ENCODE peak calls at places on chromosomes 13 and 19, in eight cellular contexts. One of them, this sample, is unnamed.

GRCh38 chr13:48586591-48587103 is 53.8 kb upstream of the RCBTB2 start:
- DNase-seq in HepG2: no peak
- DNase-seq in prostate gland: peak; percentile 49
- DNase-seq in tibial nerve: no peak
- DNase-seq in HCT116: no peak
- DNase-seq in IMR-90: peak; percentile 11
- DNase-seq in Peyer's patch: no peak
- DNase-seq in A549: no peak
- DNase-seq in this sample: peak; percentile 52

GRCh38 chr13:77810430-77810829 is 108.2 kb downstream of the EDNRB start:
- DNase-seq in HepG2: no peak
- DNase-seq in prostate gland: no peak
- DNase-seq in tibial nerve: no peak
- DNase-seq in HCT116: peak; percentile 4
- DNase-seq in IMR-90: peak; percentile 34
- DNase-seq in Peyer's patch: no peak
- DNase-seq in A549: peak; percentile 2
- DNase-seq in this sample: no peak

GRCh38 chr19:5789886-5790572 is 934 bp downstream of the DUS3L start:
- DNase-seq in HepG2: no peak
- DNase-seq in prostate gland: peak; percentile 26
- DNase-seq in tibial nerve: no peak
- DNase-seq in HCT116: no peak
- DNase-seq in IMR-90: no peak
- DNase-seq in Peyer's patch: no peak
- DNase-seq in A549: no peak
- DNase-seq in this sample: no peak

GRCh38 chr19:52542984-52543664 is 15.7 kb downstream of the ZNF808 start:
- DNase-seq in HepG2: no peak
- DNase-seq in prostate gland: no peak
- DNase-seq in tibial nerve: no peak
- DNase-seq in HCT116: no peak
- DNase-seq in IMR-90: peak; percentile 19
- DNase-seq in Peyer's patch: peak; percentile 48
- DNase-seq in A549: no peak
- DNase-seq in this sample: no peak

GRCh38 chr19:17841371-17841809 is 6.4 kb downstream of the JAK3 start:
- DNase-seq in HepG2: no peak
- DNase-seq in prostate gland: no peak
- DNase-seq in tibial nerve: no peak
- DNase-seq in HCT116: no peak
- DNase-seq in IMR-90: no peak
- DNase-seq in Peyer's patch: no peak
- DNase-seq in A549: peak; percentile 74
- DNase-seq in this sample: no peak

GRCh38 chr13:48403151-48403631 is 9.7 kb downstream of the LPAR6 start:
- DNase-seq in HepG2: no peak
- DNase-seq in prostate gland: no peak
- DNase-seq in tibial nerve: no peak
- DNase-seq in HCT116: no peak
- DNase-seq in IMR-90: peak; percentile 18
- DNase-seq in Peyer's patch: no peak
- DNase-seq in A549: no peak
- DNase-seq in this sample: no peak

GRCh38 chr13:54402495-54402894 is 1373.9 kb downstream of the OLFM4 start:
- DNase-seq in HepG2: no peak
- DNase-seq in prostate gland: no peak
- DNase-seq in tibial nerve: no peak
- DNase-seq in HCT116: no peak
- DNase-seq in IMR-90: no peak
- DNase-seq in Peyer's patch: no peak
- DNase-seq in A549: no peak
- DNase-seq in this sample: no peak

GRCh38 chr13:75319244-75319643 is 162.7 kb downstream of the TBC1D4 start:
- DNase-seq in HepG2: peak; percentile 16
- DNase-seq in prostate gland: no peak
- DNase-seq in tibial nerve: peak; percentile 23
- DNase-seq in HCT116: no peak
- DNase-seq in IMR-90: peak; percentile 63
- DNase-seq in Peyer's patch: no peak
- DNase-seq in A549: no peak
- DNase-seq in this sample: no peak

GRCh38 chr19:15508035-15508710 is at the start of gene CYP4F22:
- DNase-seq in HepG2: no peak
- DNase-seq in prostate gland: no peak
- DNase-seq in tibial nerve: no peak
- DNase-seq in HCT116: no peak
- DNase-seq in IMR-90: no peak
- DNase-seq in Peyer's patch: no peak
- DNase-seq in A549: no peak
- DNase-seq in this sample: no peak

GRCh38 chr19:41195675-41196497 is 2.9 kb downstream of the CYP2S1 start:
- DNase-seq in HepG2: no peak
- DNase-seq in prostate gland: no peak
- DNase-seq in tibial nerve: no peak
- DNase-seq in HCT116: no peak
- DNase-seq in IMR-90: peak; percentile 86
- DNase-seq in Peyer's patch: no peak
- DNase-seq in A549: no peak
- DNase-seq in this sample: no peak

GRCh38 chr19:15091918-15092753 is 10.1 kb downstream of the OR1I1 start:
- DNase-seq in HepG2: peak; percentile 66
- DNase-seq in prostate gland: peak; percentile 59
- DNase-seq in tibial nerve: peak; percentile 85
- DNase-seq in HCT116: peak; percentile 66
- DNase-seq in IMR-90: peak; percentile 71
- DNase-seq in Peyer's patch: peak; percentile 65
- DNase-seq in A549: no peak
- DNase-seq in this sample: peak; percentile 66

GRCh38 chr19:51398096-51398704 is 7.8 kb upstream of the C19orf84 start:
- DNase-seq in HepG2: peak; percentile 40
- DNase-seq in prostate gland: no peak
- DNase-seq in tibial nerve: no peak
- DNase-seq in HCT116: no peak
- DNase-seq in IMR-90: peak; percentile 18
- DNase-seq in Peyer's patch: no peak
- DNase-seq in A549: peak; percentile 50
- DNase-seq in this sample: no peak

GRCh38 chr19:30374791-30375650 is 2.8 kb downstream of the ZNF536 start:
- DNase-seq in HepG2: no peak
- DNase-seq in prostate gland: no peak
- DNase-seq in tibial nerve: no peak
- DNase-seq in HCT116: no peak
- DNase-seq in IMR-90: no peak
- DNase-seq in Peyer's patch: no peak
- DNase-seq in A549: no peak
- DNase-seq in this sample: no peak

GRCh38 chr19:8305798-8306197 is 2.4 kb downstream of the CD320 start:
- DNase-seq in HepG2: no peak
- DNase-seq in prostate gland: no peak
- DNase-seq in tibial nerve: peak; percentile 1
- DNase-seq in HCT116: no peak
- DNase-seq in IMR-90: no peak
- DNase-seq in Peyer's patch: peak; percentile 37
- DNase-seq in A549: no peak
- DNase-seq in this sample: no peak

GRCh38 chr19:2332341-2333026 is 4.0 kb downstream of the SPPL2B start:
- DNase-seq in HepG2: no peak
- DNase-seq in prostate gland: no peak
- DNase-seq in tibial nerve: no peak
- DNase-seq in HCT116: no peak
- DNase-seq in IMR-90: no peak
- DNase-seq in Peyer's patch: peak; percentile 92
- DNase-seq in A549: no peak
- DNase-seq in this sample: peak; percentile 62
- H3K27ac ChIP-seq in HepG2: no peak overlapping the region
- H3K27ac ChIP-seq in prostate gland: no peak overlapping the region
- H3K27ac ChIP-seq in tibial nerve: no peak overlapping the region
- H3K27ac ChIP-seq in HCT116: no peak overlapping the region
- H3K27ac ChIP-seq in IMR-90: no peak overlapping the region
- H3K27ac ChIP-seq in Peyer's patch: peak overlapping the region; percentile 98
- H3K27ac ChIP-seq in A549: no peak overlapping the region
- H3K27ac ChIP-seq in this sample: no peak overlapping the region

GRCh38 chr19:45920458-45920857 is 5.9 kb upstream of the NANOS2 start:
- DNase-seq in HepG2: no peak
- DNase-seq in prostate gland: no peak
- DNase-seq in tibial nerve: no peak
- DNase-seq in HCT116: no peak
- DNase-seq in IMR-90: no peak
- DNase-seq in Peyer's patch: no peak
- DNase-seq in A549: no peak
- DNase-seq in this sample: no peak
- TF ChIP-seq POLR2A in HepG2: no peak
- TF ChIP-seq POLR2A in prostate gland: no peak
- TF ChIP-seq POLR2A in tibial nerve: no peak
- TF ChIP-seq POLR2A in HCT116: no peak
- TF ChIP-seq POLR2A in IMR-90: no peak
- TF ChIP-seq POLR2A in Peyer's patch: no peak
- TF ChIP-seq POLR2A in A549: no peak
- TF ChIP-seq POLR2A in this sample: no peak

DNA sequence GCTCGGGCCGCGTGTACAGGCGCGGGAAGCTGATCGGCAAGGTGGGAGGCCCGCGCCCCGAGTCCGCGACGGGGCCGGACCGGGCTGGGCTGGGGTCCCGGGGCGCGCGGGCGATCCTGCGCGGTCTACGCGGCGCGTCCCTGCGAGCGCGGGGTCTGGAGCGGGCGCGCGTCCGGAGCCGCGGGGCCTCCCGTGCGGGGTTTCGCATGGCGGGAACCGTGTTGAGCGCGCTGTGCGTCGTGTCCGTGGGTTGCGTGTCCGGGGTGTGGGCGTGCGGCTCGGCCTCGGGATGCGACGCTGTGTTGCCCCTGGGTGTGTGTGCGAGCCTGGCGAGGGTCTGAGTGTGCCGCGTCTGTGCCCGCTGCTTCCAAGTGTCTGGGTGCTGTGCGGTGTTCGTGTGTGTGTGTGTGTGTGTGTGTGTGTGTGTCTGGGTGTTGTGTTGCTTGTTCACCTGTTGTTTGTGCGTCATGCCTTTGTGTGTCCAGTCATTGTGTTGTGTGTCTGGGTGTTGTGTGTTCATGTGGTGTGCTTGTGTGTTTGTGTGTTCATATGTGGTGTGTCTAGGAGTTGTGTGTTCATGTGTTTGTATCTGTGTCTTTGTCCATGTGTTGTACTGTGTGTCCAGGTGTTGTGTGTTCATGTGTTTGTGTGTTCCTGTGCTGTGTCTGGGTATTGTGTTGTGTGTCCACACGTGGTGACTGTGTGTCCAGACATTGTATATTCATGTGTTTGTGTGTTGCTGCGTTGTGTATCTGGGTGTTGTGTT is 512 bp downstream of the PLK5 start:
- DNase-seq in HepG2: no peak
- DNase-seq in prostate gland: no peak
- DNase-seq in tibial nerve: no peak
- DNase-seq in HCT116: no peak
- DNase-seq in IMR-90: no peak
- DNase-seq in Peyer's patch: no peak
- DNase-seq in A549: no peak
- DNase-seq in this sample: no peak
- H3K4me3 ChIP-seq in HepG2: no peak overlapping the region
- H3K4me3 ChIP-seq in prostate gland: peak overlapping the region; percentile 16
- H3K4me3 ChIP-seq in tibial nerve: no peak overlapping the region
- H3K4me3 ChIP-seq in HCT116: no peak overlapping the region
- H3K4me3 ChIP-seq in IMR-90: no peak overlapping the region
- H3K4me3 ChIP-seq in Peyer's patch: no peak overlapping the region
- H3K4me3 ChIP-seq in A549: no peak overlapping the region
- H3K4me3 ChIP-seq in this sample: no peak overlapping the region

GRCh38 chr19:11025997-11026396 is 63.3 kb upstream of the LDLR start:
- DNase-seq in HepG2: no peak
- DNase-seq in prostate gland: no peak
- DNase-seq in tibial nerve: no peak
- DNase-seq in HCT116: no peak
- DNase-seq in IMR-90: no peak
- DNase-seq in Peyer's patch: no peak
- DNase-seq in A549: no peak
- DNase-seq in this sample: no peak

GRCh38 chr19:11025006-11025405 is 64.2 kb downstream of the SMARCA4 start:
- DNase-seq in HepG2: no peak
- DNase-seq in prostate gland: no peak
- DNase-seq in tibial nerve: no peak
- DNase-seq in HCT116: no peak
- DNase-seq in IMR-90: no peak
- DNase-seq in Peyer's patch: no peak
- DNase-seq in A549: no peak
- DNase-seq in this sample: no peak

GRCh38 chr19:11027381-11027780 is 61.9 kb upstream of the LDLR start:
- DNase-seq in HepG2: no peak
- DNase-seq in prostate gland: no peak
- DNase-seq in tibial nerve: no peak
- DNase-seq in HCT116: no peak
- DNase-seq in IMR-90: no peak
- DNase-seq in Peyer's patch: no peak
- DNase-seq in A549: no peak
- DNase-seq in this sample: no peak

GRCh38 chr19:11025445-11025844 is 63.8 kb upstream of the LDLR start:
- DNase-seq in HepG2: no peak
- DNase-seq in prostate gland: no peak
- DNase-seq in tibial nerve: peak; percentile 26
- DNase-seq in HCT116: no peak
- DNase-seq in IMR-90: no peak
- DNase-seq in Peyer's patch: no peak
- DNase-seq in A549: no peak
- DNase-seq in this sample: no peak

DNA sequence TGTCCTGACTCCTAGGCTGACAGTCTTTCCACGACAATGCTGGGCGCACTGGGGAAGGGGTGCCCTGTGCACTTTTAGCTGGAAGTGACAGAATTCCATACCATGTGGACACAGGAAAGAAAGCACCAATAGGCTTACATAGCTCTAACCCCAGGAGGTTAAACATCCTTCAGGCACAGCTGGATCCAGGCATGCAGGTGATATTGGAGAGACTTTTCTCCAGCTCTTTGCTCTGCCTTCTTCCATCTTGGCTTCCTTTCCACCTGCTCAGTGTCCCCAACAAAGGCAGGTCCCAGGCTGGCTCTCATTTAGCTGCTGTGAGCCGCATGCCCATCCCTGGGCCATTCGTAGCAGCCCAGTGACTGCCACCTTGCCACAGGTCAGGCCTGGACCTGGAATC is 61.1 kb upstream of the LDLR start:
- DNase-seq in HepG2: no peak
- DNase-seq in prostate gland: no peak
- DNase-seq in tibial nerve: no peak
- DNase-seq in HCT116: no peak
- DNase-seq in IMR-90: no peak
- DNase-seq in Peyer's patch: no peak
- DNase-seq in A549: no peak
- DNase-seq in this sample: no peak
- H3K27ac ChIP-seq in HepG2: no peak overlapping the region
- H3K27ac ChIP-seq in prostate gland: no peak overlapping the region
- H3K27ac ChIP-seq in tibial nerve: no peak overlapping the region
- H3K27ac ChIP-seq in HCT116: no peak overlapping the region
- H3K27ac ChIP-seq in IMR-90: no peak overlapping the region
- H3K27ac ChIP-seq in Peyer's patch: no peak overlapping the region
- H3K27ac ChIP-seq in A549: no peak overlapping the region
- H3K27ac ChIP-seq in this sample: no peak overlapping the region

This sample was measured in adrenal gland.